ENCODE peak calls at places on chromosomes 4 and X, in six cellular contexts. X is thoracic aorta, J is A549, K is cardiac fibroblast, Q is tibial nerve, E is ovary. M is an unnamed sample.
A peak's percentile ranks its signal among the peaks of the same experiment; 100 is the strongest.

GRCh38 chr4:127291316-127291715 is 341.4 kb upstream of the INTU start:
- DNase-seq in X (no peak), J (no peak), K (no peak), Q (no peak), E (no peak), M (no peak)

GRCh38 chrX:69090022-69090421 is 75.2 kb downstream of the PJA1 start:
- DNase-seq in X (no peak), J (no peak), K (no peak), Q (no peak), E (no peak), M (no peak)

GRCh38 chrX:2464677-2465166 is 36.1 kb downstream of the DHRSX start:
- DNase-seq in X (no peak), J (peak; percentile 99), K (no peak), Q (no peak), E (no peak), M (no peak)

GRCh38 chr4:140705625-140706275 is 50.4 kb downstream of the TBC1D9 start:
- DNase-seq in X (no peak), J (no peak), K (no peak), Q (no peak), E (no peak), M (no peak)

GRCh38 chrX:1466971-1467561 is 14.4 kb upstream of the ASMTL start:
- DNase-seq in X (no peak), J (no peak), K (no peak), Q (no peak), E (no peak), M (no peak)

GRCh38 chr4:30717208-30718020 is 2.8 kb upstream of the PCDH7 start:
- DNase-seq in X (no peak), J (peak; percentile 27), K (peak; percentile 72), Q (no peak), E (peak; percentile 22), M (no peak)

GRCh38 chr4:14920759-14921313 is 81.4 kb upstream of the CPEB2 start:
- DNase-seq in X (no peak), J (no peak), K (no peak), Q (no peak), E (no peak), M (no peak)

GRCh38 chr4:104896623-104897296 is 249.9 kb upstream of the TET2 start:
- DNase-seq in X (no peak), J (no peak), K (no peak), Q (no peak), E (no peak), M (peak; percentile 8)

GRCh38 chr4:10611673-10612072 is 72.9 kb downstream of the CLNK start:
- DNase-seq in X (no peak), J (peak; percentile 11), K (peak; percentile 76), Q (no peak), E (no peak), M (no peak)

GRCh38 chr4:173656898-173657297 is 126.9 kb upstream of the HAND2 start:
- DNase-seq in X (no peak), J (no peak), K (no peak), Q (no peak), E (no peak), M (no peak)

GRCh38 chr4:137083571-137083970 is 448.7 kb downstream of the PCDH18 start:
- DNase-seq in X (no peak), J (no peak), K (peak; percentile 4), Q (no peak), E (no peak), M (no peak)

GRCh38 chrX:38293741-38294140 is 33.6 kb downstream of the RPGR start:
- DNase-seq in X (no peak), J (no peak), K (no peak), Q (no peak), E (no peak), M (no peak)

GRCh38 chr4:76198411-76199237 is 15.0 kb downstream of the SCARB2 start:
- DNase-seq in X (no peak), J (peak; percentile 12), K (peak; percentile 88), Q (peak; percentile 79), E (peak; percentile 73), M (peak; percentile 92)

GRCh38 chr4:173217727-173218126 is 49.1 kb downstream of the GALNT7 start:
- DNase-seq in X (no peak), J (no peak), K (peak; percentile 59), Q (no peak), E (no peak), M (no peak)

GRCh38 chrX:43592597-43592996 is 63.5 kb upstream of the MAOA start:
- DNase-seq in X (no peak), J (no peak), K (peak; percentile 43), Q (no peak), E (peak; percentile 51), M (no peak)

GRCh38 chrX:41808042-41808441 is 84.1 kb downstream of the GPR82 start:
- DNase-seq in X (no peak), J (no peak), K (peak; percentile 56), Q (no peak), E (no peak), M (no peak)

GRCh38 chr4:7138223-7139166 is 53.8 kb upstream of the SORCS2 start:
- DNase-seq in X (no peak), J (no peak), K (no peak), Q (no peak), E (no peak), M (no peak)

GRCh38 chr4:126604273-126604867 is 1028.4 kb upstream of the INTU start:
- DNase-seq in X (no peak), J (peak; percentile 30), K (peak; percentile 62), Q (peak; percentile 53), E (no peak), M (no peak)

GRCh38 chr4:117001077-117001476 is 84.3 kb downstream of the TRAM1L1 start:
- DNase-seq in X (no peak), J (no peak), K (no peak), Q (no peak), E (no peak), M (peak; percentile 16)

GRCh38 chrX:130108647-130109428 is 1.5 kb downstream of the ELF4 start:
- DNase-seq in X (no peak), J (peak; percentile 74), K (peak; percentile 40), Q (no peak), E (no peak), M (no peak)

GRCh38 chr4:107578321-107578720 is 141.7 kb downstream of the PAPSS1 start:
- DNase-seq in X (no peak), J (no peak), K (no peak), Q (no peak), E (no peak), M (no peak)
- H3K4me3 ChIP-seq in X (no peak overlapping the region), J (no peak overlapping the region), K (no peak overlapping the region), Q (no peak overlapping the region), E (no peak overlapping the region), M (no peak overlapping the region)

DNA sequence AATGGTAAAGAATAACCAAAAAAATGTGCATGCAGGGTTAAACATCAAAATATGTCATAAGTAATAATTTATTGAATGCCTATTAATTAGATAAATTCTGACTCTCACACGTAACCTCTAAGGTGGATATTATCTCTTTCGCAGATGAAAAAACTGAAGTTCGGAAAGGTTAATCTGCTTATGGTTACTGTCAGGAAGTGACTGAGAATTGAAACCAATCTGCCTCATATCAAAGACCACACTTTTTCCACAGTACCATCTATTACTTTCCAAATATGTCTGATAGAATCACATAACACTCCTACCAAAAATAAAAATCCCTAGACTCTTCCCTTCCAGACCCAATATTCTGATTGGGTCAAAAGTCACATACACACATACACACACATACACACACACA is 6.2 kb downstream of the CHIC2 start:
- DNase-seq in X (no peak), J (no peak), K (no peak), Q (no peak), E (no peak), M (no peak)
- H3K4me3 ChIP-seq in X (no peak overlapping the region), J (no peak overlapping the region), K (no peak overlapping the region), Q (no peak overlapping the region), E (no peak overlapping the region), M (no peak overlapping the region)

DNA sequence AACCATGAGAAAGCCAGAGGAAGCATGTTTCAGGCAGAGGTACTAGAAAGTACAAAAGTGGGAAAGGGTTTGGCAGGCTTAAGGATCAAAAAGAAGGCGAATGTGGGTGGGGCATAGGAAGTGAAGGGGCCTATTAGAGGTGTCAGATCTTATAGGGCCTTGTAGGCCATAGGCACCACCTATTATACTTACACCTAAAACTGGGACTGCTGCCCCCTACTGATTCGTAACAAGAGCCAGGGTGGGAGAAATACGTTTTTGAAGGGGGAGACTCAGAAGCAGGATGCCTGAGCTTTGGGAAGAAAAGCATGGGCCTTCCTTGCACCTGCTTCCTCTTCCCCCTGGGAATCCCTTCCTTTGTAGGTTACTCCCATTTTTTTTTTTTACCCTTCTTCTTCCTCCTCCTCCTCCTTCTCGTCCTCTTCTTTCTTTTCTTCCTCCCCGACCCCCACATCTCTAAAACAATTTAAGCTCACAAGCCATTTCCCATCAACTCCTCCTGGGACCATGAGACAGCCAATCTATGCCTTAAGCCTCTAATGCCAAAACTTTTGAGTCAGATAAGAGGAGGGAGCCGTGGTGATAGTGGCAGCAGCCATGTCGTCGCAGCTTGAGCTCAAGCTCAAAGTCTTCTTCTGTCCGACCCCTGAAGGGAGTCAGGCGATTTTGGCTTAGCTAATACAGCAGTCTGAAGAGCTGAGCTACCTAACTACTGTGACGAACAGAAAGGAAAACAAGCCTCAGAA is 40.8 kb upstream of the GPC3 start:
- DNase-seq in X (no peak), J (no peak), K (no peak), Q (no peak), E (no peak), M (no peak)
- H3K4me3 ChIP-seq in X (peak overlapping the region; percentile 58), J (no peak overlapping the region), K (no peak overlapping the region), Q (peak overlapping the region; percentile 34), E (no peak overlapping the region), M (no peak overlapping the region)

GRCh38 chr4:157222764-157223145 is 2.2 kb downstream of the GRIA2 start:
- DNase-seq in X (no peak), J (no peak), K (no peak), Q (no peak), E (no peak), M (no peak)
- H3K4me3 ChIP-seq in X (peak overlapping the region; percentile 84), J (peak overlapping the region; percentile 33), K (peak overlapping the region; percentile 38), Q (peak overlapping the region; percentile 52), E (peak overlapping the region; percentile 38), M (no peak overlapping the region)

GRCh38 chrX:139691493-139691842 is 16.5 kb downstream of the MCF2 start:
- DNase-seq in X (no peak), J (no peak), K (peak; percentile 5), Q (no peak), E (peak; percentile 9), M (no peak)
- H3K4me3 ChIP-seq in X (peak overlapping the region; percentile 69), J (peak overlapping the region; percentile 42), K (peak overlapping the region; percentile 44), Q (peak overlapping the region; percentile 51), E (peak overlapping the region; percentile 36), M (no peak overlapping the region)

DNA sequence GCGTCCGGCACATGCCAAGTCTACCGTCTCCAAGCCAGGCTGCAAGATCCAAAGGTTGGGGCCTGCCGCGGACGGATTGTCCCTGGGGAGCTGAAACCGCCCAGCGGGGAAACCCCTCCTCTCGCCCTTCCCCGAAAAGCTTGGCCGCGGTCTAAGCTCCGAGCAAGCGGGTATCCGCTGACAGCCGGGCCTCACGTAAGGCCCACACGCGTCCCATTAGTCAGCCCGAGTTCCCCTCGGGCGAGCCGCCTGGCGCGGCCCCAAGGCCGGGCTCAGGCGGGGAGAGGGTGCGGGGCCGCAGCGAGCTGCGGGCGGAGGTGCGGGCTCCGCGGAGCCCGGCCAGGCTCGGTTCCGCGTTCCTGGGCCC is 6.9 kb upstream of the BCOR start:
- DNase-seq in X (no peak), J (no peak), K (peak; percentile 84), Q (no peak), E (peak; percentile 44), M (no peak)
- H3K4me3 ChIP-seq in X (peak overlapping the region; percentile 79), J (peak overlapping the region; percentile 75), K (peak overlapping the region; percentile 53), Q (peak overlapping the region; percentile 74), E (peak overlapping the region; percentile 48), M (peak overlapping the region; percentile 54)

DNA sequence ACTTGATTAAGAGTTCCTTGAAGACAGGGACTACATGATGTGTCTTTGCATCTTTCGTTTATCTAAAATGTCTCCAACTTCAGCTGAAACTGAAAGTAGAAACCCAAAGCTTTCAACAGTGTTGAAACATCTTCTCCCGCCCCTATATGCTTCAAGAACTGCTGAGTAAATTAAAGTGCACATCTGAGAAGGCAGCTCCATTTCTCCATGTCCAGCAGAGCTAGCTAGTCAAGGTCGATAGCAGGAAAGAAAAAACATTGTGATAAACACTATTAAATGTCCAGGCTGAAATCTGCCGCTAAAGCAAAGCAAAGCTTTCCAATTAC is 185.6 kb upstream of the TBL1X start:
- DNase-seq in X (no peak), J (no peak), K (peak; percentile 36), Q (no peak), E (no peak), M (no peak)
- H3K4me3 ChIP-seq in X (no peak overlapping the region), J (no peak overlapping the region), K (no peak overlapping the region), Q (peak overlapping the region; percentile 5), E (peak overlapping the region; percentile 17), M (no peak overlapping the region)

M was measured in GM12864.